ENCODE peak calls at places on chromosome 13, in nine cellular contexts. One of them, this sample, is unnamed.

GRCh38 chr13:79222427-79223205 is 183.4 kb downstream of the RBM26 start:
- DNase-seq in DMS79 treated with DMSO at 0.1 percent for 48 hours: no peak
- DNase-seq in osteocyte: no peak
- DNase-seq in upper lobe of left lung: no peak
- DNase-seq in CD8-positive, alpha-beta memory T cell: no peak
- DNase-seq in NCI-H1417: no peak
- DNase-seq in type B pancreatic cell: no peak
- DNase-seq in tibial artery: no peak
- DNase-seq in Calu3: no peak
- DNase-seq in this sample: no peak

GRCh38 chr13:45102136-45102802 is 18.0 kb upstream of the GTF2F2 start:
- DNase-seq in NCI-H1417: no peak
- DNase-seq in upper lobe of left lung: no peak
- DNase-seq in type B pancreatic cell: no peak
- DNase-seq in osteocyte: no peak
- DNase-seq in CD8-positive, alpha-beta memory T cell: no peak
- DNase-seq in DMS79 treated with DMSO at 0.1 percent for 48 hours: no peak
- DNase-seq in tibial artery: no peak
- DNase-seq in Calu3: no peak
- DNase-seq in this sample: no peak

GRCh38 chr13:34671136-34671535 is 270.9 kb upstream of the NBEA start:
- DNase-seq in DMS79 treated with DMSO at 0.1 percent for 48 hours: no peak
- DNase-seq in NCI-H1417: no peak
- DNase-seq in osteocyte: no peak
- DNase-seq in upper lobe of left lung: no peak
- DNase-seq in type B pancreatic cell: no peak
- DNase-seq in CD8-positive, alpha-beta memory T cell: no peak
- DNase-seq in Calu3: no peak
- DNase-seq in tibial artery: peak
- DNase-seq in this sample: no peak

GRCh38 chr13:67259208-67259607 is 29.1 kb upstream of the PCDH9 start:
- DNase-seq in type B pancreatic cell: no peak
- DNase-seq in Calu3: no peak
- DNase-seq in tibial artery: no peak
- DNase-seq in CD8-positive, alpha-beta memory T cell: no peak
- DNase-seq in upper lobe of left lung: no peak
- DNase-seq in DMS79 treated with DMSO at 0.1 percent for 48 hours: no peak
- DNase-seq in osteocyte: no peak
- DNase-seq in NCI-H1417: no peak
- DNase-seq in this sample: no peak

GRCh38 chr13:44229371-44230030 is 144.1 kb upstream of the SERP2 start:
- DNase-seq in CD8-positive, alpha-beta memory T cell: no peak
- DNase-seq in DMS79 treated with DMSO at 0.1 percent for 48 hours: no peak
- DNase-seq in NCI-H1417: no peak
- DNase-seq in type B pancreatic cell: no peak
- DNase-seq in osteocyte: no peak
- DNase-seq in Calu3: no peak
- DNase-seq in tibial artery: no peak
- DNase-seq in upper lobe of left lung: no peak
- DNase-seq in this sample: no peak

GRCh38 chr13:60572003-60572792 is 175.2 kb downstream of the TDRD3 start:
- DNase-seq in upper lobe of left lung: no peak
- DNase-seq in DMS79 treated with DMSO at 0.1 percent for 48 hours: no peak
- DNase-seq in CD8-positive, alpha-beta memory T cell: no peak
- DNase-seq in Calu3: no peak
- DNase-seq in osteocyte: no peak
- DNase-seq in type B pancreatic cell: no peak
- DNase-seq in NCI-H1417: no peak
- DNase-seq in tibial artery: no peak
- DNase-seq in this sample: no peak

GRCh38 chr13:22040810-22041364 is 370.0 kb downstream of the FGF9 start:
- DNase-seq in osteocyte: no peak
- DNase-seq in NCI-H1417: no peak
- DNase-seq in upper lobe of left lung: no peak
- DNase-seq in type B pancreatic cell: no peak
- DNase-seq in tibial artery: no peak
- DNase-seq in DMS79 treated with DMSO at 0.1 percent for 48 hours: no peak
- DNase-seq in CD8-positive, alpha-beta memory T cell: no peak
- DNase-seq in Calu3: no peak
- DNase-seq in this sample: no peak

GRCh38 chr13:22112956-22113750 is 442.3 kb downstream of the FGF9 start:
- DNase-seq in type B pancreatic cell: no peak
- DNase-seq in DMS79 treated with DMSO at 0.1 percent for 48 hours: no peak
- DNase-seq in CD8-positive, alpha-beta memory T cell: no peak
- DNase-seq in NCI-H1417: no peak
- DNase-seq in upper lobe of left lung: no peak
- DNase-seq in osteocyte: no peak
- DNase-seq in Calu3: no peak
- DNase-seq in tibial artery: no peak
- DNase-seq in this sample: no peak

GRCh38 chr13:85529216-85529590 is 270.0 kb downstream of the SLITRK6 start:
- DNase-seq in Calu3: no peak
- DNase-seq in upper lobe of left lung: no peak
- DNase-seq in osteocyte: no peak
- DNase-seq in type B pancreatic cell: no peak
- DNase-seq in tibial artery: no peak
- DNase-seq in CD8-positive, alpha-beta memory T cell: no peak
- DNase-seq in NCI-H1417: no peak
- DNase-seq in DMS79 treated with DMSO at 0.1 percent for 48 hours: no peak
- DNase-seq in this sample: no peak

GRCh38 chr13:39876258-39876657 is 220.8 kb downstream of the COG6 start:
- DNase-seq in osteocyte: no peak
- DNase-seq in tibial artery: no peak
- DNase-seq in upper lobe of left lung: no peak
- DNase-seq in NCI-H1417: no peak
- DNase-seq in DMS79 treated with DMSO at 0.1 percent for 48 hours: no peak
- DNase-seq in CD8-positive, alpha-beta memory T cell: no peak
- DNase-seq in Calu3: no peak
- DNase-seq in type B pancreatic cell: no peak
- DNase-seq in this sample: no peak